ENCODE peak calls at places on chromosomes 6 and 20, in four cellular contexts. One of them, this sample, is unnamed.

GRCh38 chr6:139569561-139569960 is 195.1 kb upstream of the CITED2 start:
- DNase-seq in uterus: no peak
- DNase-seq in CD8-positive, alpha-beta memory T cell: no peak
- DNase-seq in IMR-90: peak; percentile 79
- DNase-seq in this sample: no peak

GRCh38 chr6:13466304-13467215 is 20.8 kb downstream of the GFOD1 start:
- DNase-seq in CD8-positive, alpha-beta memory T cell: no peak
- DNase-seq in uterus: no peak
- DNase-seq in IMR-90: no peak
- DNase-seq in this sample: no peak

GRCh38 chr20:50628853-50629674 is 62.3 kb downstream of the RIPOR3 start:
- DNase-seq in CD8-positive, alpha-beta memory T cell: no peak
- DNase-seq in IMR-90: no peak
- DNase-seq in uterus: no peak
- DNase-seq in this sample: no peak

GRCh38 chr6:24908555-24908954 is 27.2 kb downstream of the RIPOR2 start:
- DNase-seq in uterus: peak; percentile 45
- DNase-seq in IMR-90: peak; percentile 20
- DNase-seq in CD8-positive, alpha-beta memory T cell: no peak
- DNase-seq in this sample: no peak

GRCh38 chr20:15838466-15838865 is 734.8 kb downstream of the KIF16B start:
- DNase-seq in CD8-positive, alpha-beta memory T cell: no peak
- DNase-seq in uterus: no peak
- DNase-seq in IMR-90: no peak
- DNase-seq in this sample: no peak

GRCh38 chr20:1882026-1882425 is 13.2 kb upstream of the SIRPA start:
- DNase-seq in CD8-positive, alpha-beta memory T cell: no peak
- DNase-seq in uterus: no peak
- DNase-seq in IMR-90: no peak
- DNase-seq in this sample: no peak

GRCh38 chr6:20870493-20870892 is 336.2 kb downstream of the CDKAL1 start:
- DNase-seq in uterus: no peak
- DNase-seq in IMR-90: no peak
- DNase-seq in CD8-positive, alpha-beta memory T cell: no peak
- DNase-seq in this sample: no peak

GRCh38 chr6:53067799-53068442 is 2.7 kb downstream of the FBXO9 start:
- DNase-seq in IMR-90: no peak
- DNase-seq in CD8-positive, alpha-beta memory T cell: no peak
- DNase-seq in uterus: no peak
- DNase-seq in this sample: no peak

GRCh38 chr6:11272491-11273192 is 40.2 kb upstream of the NEDD9 start:
- DNase-seq in IMR-90: no peak
- DNase-seq in uterus: no peak
- DNase-seq in CD8-positive, alpha-beta memory T cell: no peak
- DNase-seq in this sample: no peak

GRCh38 chr6:51526049-51526448 is 561.4 kb downstream of the PKHD1 start:
- DNase-seq in uterus: no peak
- DNase-seq in IMR-90: no peak
- DNase-seq in CD8-positive, alpha-beta memory T cell: no peak
- DNase-seq in this sample: no peak

GRCh38 chr6:137698636-137699035 is 168.4 kb upstream of the TNFAIP3 start:
- DNase-seq in uterus: no peak
- DNase-seq in IMR-90: peak; percentile 33
- DNase-seq in CD8-positive, alpha-beta memory T cell: no peak
- DNase-seq in this sample: no peak

GRCh38 chr6:140253096-140253495 is 878.6 kb upstream of the CITED2 start:
- DNase-seq in uterus: no peak
- DNase-seq in IMR-90: peak; percentile 52
- DNase-seq in CD8-positive, alpha-beta memory T cell: no peak
- DNase-seq in this sample: no peak

GRCh38 chr6:144955853-144956252 is 670.7 kb downstream of the UTRN start:
- DNase-seq in CD8-positive, alpha-beta memory T cell: no peak
- DNase-seq in IMR-90: peak; percentile 78
- DNase-seq in uterus: no peak
- DNase-seq in this sample: no peak

GRCh38 chr6:54125493-54125892 is 14.2 kb downstream of the MLIP start:
- DNase-seq in CD8-positive, alpha-beta memory T cell: no peak
- DNase-seq in IMR-90: no peak
- DNase-seq in uterus: no peak
- DNase-seq in this sample: no peak

GRCh38 chr6:130288065-130288464 is 65.3 kb upstream of the SAMD3 start:
- DNase-seq in IMR-90: peak; percentile 2
- DNase-seq in uterus: no peak
- DNase-seq in CD8-positive, alpha-beta memory T cell: no peak
- DNase-seq in this sample: no peak

GRCh38 chr6:139497344-139497961 is 123.0 kb upstream of the CITED2 start:
- DNase-seq in CD8-positive, alpha-beta memory T cell: no peak
- DNase-seq in uterus: no peak
- DNase-seq in IMR-90: no peak
- DNase-seq in this sample: no peak

GRCh38 chr20:36925234-36925633 is 26.3 kb downstream of the SAMHD1 start:
- DNase-seq in uterus: no peak
- DNase-seq in CD8-positive, alpha-beta memory T cell: no peak
- DNase-seq in IMR-90: no peak
- DNase-seq in this sample: no peak

GRCh38 chr6:7392402-7392801 is 2.8 kb downstream of the RIOK1 start:
- DNase-seq in uterus: no peak
- DNase-seq in IMR-90: no peak
- DNase-seq in CD8-positive, alpha-beta memory T cell: no peak
- DNase-seq in this sample: no peak

GRCh38 chr6:133259561-133259960 is 18.4 kb downstream of the EYA4 start:
- DNase-seq in uterus: no peak
- DNase-seq in IMR-90: no peak
- DNase-seq in CD8-positive, alpha-beta memory T cell: no peak
- DNase-seq in this sample: no peak

GRCh38 chr6:167113047-167113446 is 9.8 kb upstream of the CCR6 start:
- DNase-seq in IMR-90: no peak
- DNase-seq in uterus: no peak
- DNase-seq in CD8-positive, alpha-beta memory T cell: no peak
- DNase-seq in this sample: peak; percentile 69

GRCh38 chr6:133241088-133241900 is at the start of gene EYA4:
- DNase-seq in uterus: no peak
- DNase-seq in CD8-positive, alpha-beta memory T cell: no peak
- DNase-seq in IMR-90: peak; percentile 74
- DNase-seq in this sample: no peak

GRCh38 chr6:166361080-166361429 is 18.7 kb upstream of the SFT2D1 start:
- DNase-seq in CD8-positive, alpha-beta memory T cell: no peak
- DNase-seq in uterus: no peak
- DNase-seq in IMR-90: peak; percentile 24
- DNase-seq in this sample: no peak

GRCh38 chr6:167512926-167513325 is 188.0 kb downstream of the TTLL2 start:
- DNase-seq in uterus: no peak
- DNase-seq in CD8-positive, alpha-beta memory T cell: no peak
- DNase-seq in IMR-90: no peak
- DNase-seq in this sample: no peak

GRCh38 chr6:139888691-139889122 is 514.3 kb upstream of the CITED2 start:
- DNase-seq in CD8-positive, alpha-beta memory T cell: no peak
- DNase-seq in uterus: no peak
- DNase-seq in IMR-90: peak; percentile 17
- DNase-seq in this sample: no peak

GRCh38 chr20:48451401-48451800 is 376.4 kb downstream of the PREX1 start:
- DNase-seq in uterus: no peak
- DNase-seq in CD8-positive, alpha-beta memory T cell: no peak
- DNase-seq in IMR-90: no peak
- DNase-seq in this sample: no peak

GRCh38 chr6:144415835-144416237 is 130.7 kb downstream of the UTRN start:
- DNase-seq in uterus: no peak
- DNase-seq in IMR-90: peak; percentile 84
- DNase-seq in CD8-positive, alpha-beta memory T cell: no peak
- DNase-seq in this sample: no peak

GRCh38 chr6:18360188-18360587 is 27.0 kb upstream of the RNF144B start:
- DNase-seq in CD8-positive, alpha-beta memory T cell: no peak
- DNase-seq in IMR-90: no peak
- DNase-seq in uterus: no peak
- DNase-seq in this sample: no peak

GRCh38 chr20:44423480-44423879 is 52.2 kb upstream of the TTPAL start:
- DNase-seq in CD8-positive, alpha-beta memory T cell: no peak
- DNase-seq in uterus: no peak
- DNase-seq in IMR-90: no peak
- DNase-seq in this sample: no peak

GRCh38 chr20:12207875-12208274 is 290.2 kb downstream of the BTBD3 start:
- DNase-seq in CD8-positive, alpha-beta memory T cell: no peak
- DNase-seq in uterus: no peak
- DNase-seq in IMR-90: peak; percentile 41
- DNase-seq in this sample: peak; percentile 53

GRCh38 chr20:33229843-33230242 is 6.0 kb upstream of the BPIFA1 start:
- DNase-seq in IMR-90: no peak
- DNase-seq in CD8-positive, alpha-beta memory T cell: no peak
- DNase-seq in uterus: no peak
- DNase-seq in this sample: no peak

GRCh38 chr6:18528084-18528743 is 141.1 kb downstream of the RNF144B start:
- DNase-seq in IMR-90: peak; percentile 13
- DNase-seq in uterus: no peak
- DNase-seq in CD8-positive, alpha-beta memory T cell: no peak
- DNase-seq in this sample: no peak

GRCh38 chr20:19777981-19778380 is 19.9 kb downstream of the RIN2 start:
- DNase-seq in CD8-positive, alpha-beta memory T cell: no peak
- DNase-seq in uterus: no peak
- DNase-seq in IMR-90: no peak
- DNase-seq in this sample: no peak

GRCh38 chr6:40410792-40411191 is 176.4 kb downstream of the LRFN2 start:
- DNase-seq in IMR-90: no peak
- DNase-seq in uterus: no peak
- DNase-seq in CD8-positive, alpha-beta memory T cell: no peak
- DNase-seq in this sample: no peak

GRCh38 chr6:423062-423798 is 31.7 kb downstream of the IRF4 start:
- DNase-seq in IMR-90: no peak
- DNase-seq in CD8-positive, alpha-beta memory T cell: no peak
- DNase-seq in uterus: no peak
- DNase-seq in this sample: no peak

GRCh38 chr6:153043719-153044118 is 41.2 kb upstream of the MTRF1L start:
- DNase-seq in CD8-positive, alpha-beta memory T cell: no peak
- DNase-seq in IMR-90: no peak
- DNase-seq in uterus: no peak
- DNase-seq in this sample: no peak

GRCh38 chr6:26613717-26614683 is 17.2 kb downstream of the ABT1 start:
- DNase-seq in uterus: no peak
- DNase-seq in IMR-90: no peak
- DNase-seq in CD8-positive, alpha-beta memory T cell: no peak
- DNase-seq in this sample: no peak
- H3K4me3 ChIP-seq in uterus: peak overlapping the region; percentile 3
- H3K4me3 ChIP-seq in IMR-90: no peak overlapping the region
- H3K4me3 ChIP-seq in CD8-positive, alpha-beta memory T cell: peak overlapping the region; percentile 54
- H3K4me3 ChIP-seq in this sample: peak overlapping the region; percentile 5

GRCh38 chr20:63273180-63273579 is 567 bp downstream of the ARFGAP1 start:
- DNase-seq in CD8-positive, alpha-beta memory T cell: no peak
- DNase-seq in uterus: no peak
- DNase-seq in IMR-90: no peak
- DNase-seq in this sample: no peak
- H3K27ac ChIP-seq in CD8-positive, alpha-beta memory T cell: peak overlapping the region; percentile 79
- H3K27ac ChIP-seq in uterus: peak overlapping the region; percentile 44
- H3K27ac ChIP-seq in IMR-90: peak overlapping the region; percentile 78
- H3K27ac ChIP-seq in this sample: peak overlapping the region; percentile 85

GRCh38 chr20:40692240-40693011 is 3.4 kb upstream of the MAFB start:
- DNase-seq in uterus: no peak
- DNase-seq in IMR-90: no peak
- DNase-seq in CD8-positive, alpha-beta memory T cell: no peak
- DNase-seq in this sample: no peak
- H3K4me3 ChIP-seq in uterus: no peak overlapping the region
- H3K4me3 ChIP-seq in IMR-90: no peak overlapping the region
- H3K4me3 ChIP-seq in CD8-positive, alpha-beta memory T cell: no peak overlapping the region
- H3K4me3 ChIP-seq in this sample: no peak overlapping the region

GRCh38 chr6:125869427-125869826 is 78.7 kb downstream of the NCOA7 start:
- DNase-seq in uterus: no peak
- DNase-seq in CD8-positive, alpha-beta memory T cell: no peak
- DNase-seq in IMR-90: no peak
- DNase-seq in this sample: no peak
- H3K27ac ChIP-seq in uterus: peak overlapping the region; percentile 14
- H3K27ac ChIP-seq in CD8-positive, alpha-beta memory T cell: no peak overlapping the region
- H3K27ac ChIP-seq in IMR-90: no peak overlapping the region
- H3K27ac ChIP-seq in this sample: no peak overlapping the region

GRCh38 chr20:35721621-35722020 is 20.4 kb downstream of the RBM39 start:
- DNase-seq in uterus: no peak
- DNase-seq in CD8-positive, alpha-beta memory T cell: no peak
- DNase-seq in IMR-90: no peak
- DNase-seq in this sample: no peak
- H3K4me3 ChIP-seq in uterus: no peak overlapping the region
- H3K4me3 ChIP-seq in CD8-positive, alpha-beta memory T cell: no peak overlapping the region
- H3K4me3 ChIP-seq in IMR-90: no peak overlapping the region
- H3K4me3 ChIP-seq in this sample: no peak overlapping the region

DNA sequence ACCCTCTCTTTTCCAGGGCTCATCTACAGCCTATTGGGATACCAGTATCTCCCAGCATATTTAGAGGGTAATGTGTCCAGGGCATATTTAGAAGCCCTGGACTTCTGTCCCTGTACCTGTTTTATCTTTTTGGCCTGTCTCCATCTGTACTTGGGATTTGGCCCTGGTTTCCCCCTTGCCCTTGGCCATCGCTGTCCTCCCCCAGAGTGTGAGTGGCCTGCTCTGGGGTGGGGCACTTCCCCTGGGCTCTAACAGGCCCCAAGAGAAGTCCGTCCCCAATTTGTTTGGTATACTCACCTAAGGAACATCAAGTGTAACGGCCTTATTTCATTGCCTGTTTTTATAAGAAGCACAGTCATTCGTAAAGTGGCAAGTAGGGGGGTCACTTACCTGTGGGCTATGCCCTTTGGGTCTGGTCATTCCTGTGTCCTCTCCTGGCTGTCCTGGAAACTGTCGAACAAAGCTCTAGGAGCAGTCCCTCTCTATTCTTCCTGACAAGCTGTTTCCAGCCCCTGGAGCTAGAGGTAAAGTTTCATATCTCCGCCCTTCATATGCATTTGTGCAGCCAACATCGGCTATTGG is 83.6 kb downstream of the TCP11 start:
- DNase-seq in CD8-positive, alpha-beta memory T cell: no peak
- DNase-seq in uterus: no peak
- DNase-seq in IMR-90: no peak
- DNase-seq in this sample: no peak
- H3K27ac ChIP-seq in CD8-positive, alpha-beta memory T cell: no peak overlapping the region
- H3K27ac ChIP-seq in uterus: no peak overlapping the region
- H3K27ac ChIP-seq in IMR-90: no peak overlapping the region
- H3K27ac ChIP-seq in this sample: peak overlapping the region; percentile 28

GRCh38 chr6:30740540-30740870 is 2.0 kb downstream of the FLOT1 start:
- DNase-seq in IMR-90: peak; percentile 31
- DNase-seq in CD8-positive, alpha-beta memory T cell: no peak
- DNase-seq in uterus: no peak
- DNase-seq in this sample: no peak
- H3K4me3 ChIP-seq in IMR-90: no peak overlapping the region
- H3K4me3 ChIP-seq in CD8-positive, alpha-beta memory T cell: no peak overlapping the region
- H3K4me3 ChIP-seq in uterus: no peak overlapping the region
- H3K4me3 ChIP-seq in this sample: no peak overlapping the region